ENCODE peak calls at places on chromosomes 2 and 18, in ten cellular contexts. I is SJCRH30; A is neural progenitor cell; X is neuronal stem cell; E is IMR-90; F is CD8-positive, alpha-beta T cell; O is BE2C; S is cardiac muscle cell; Q is tibial artery; U is psoas muscle. H is an unnamed sample.

GRCh38 chr18:70330887-70331286 is 42.0 kb downstream of the SOCS6 start:
- DNase-seq in Q (no peak), X (no peak), E (no peak), O (no peak), A (no peak), S (no peak), F (no peak), I (no peak), U (no peak), H (no peak)

GRCh38 chr18:34494359-34494696 is 215.8 kb upstream of the DTNA start:
- DNase-seq in A (peak; percentile 8), E (no peak), U (peak; percentile 41), X (no peak), O (no peak), F (no peak), Q (peak; percentile 58), S (no peak), I (no peak), H (no peak)

GRCh38 chr2:112634153-112634873 is 11.4 kb upstream of the SLC20A1 start:
- DNase-seq in Q (peak; percentile 55), X (no peak), I (no peak), U (no peak), F (peak; percentile 51), A (no peak), S (no peak), O (no peak), E (no peak), H (peak; percentile 72)

GRCh38 chr2:152466041-152466440 is 131.1 kb downstream of the FMNL2 start:
- DNase-seq in O (no peak), I (no peak), A (no peak), E (peak; percentile 61), X (no peak), F (no peak), U (no peak), S (peak; percentile 64), Q (no peak), H (no peak)

GRCh38 chr18:61531891-61532290 is 198.7 kb downstream of the CDH20 start:
- DNase-seq in U (no peak), I (no peak), Q (no peak), A (no peak), S (no peak), X (no peak), O (no peak), F (no peak), E (no peak), H (no peak)

GRCh38 chr18:12726774-12727550 is 24.1 kb downstream of the PSMG2 start:
- DNase-seq in Q (no peak), S (peak; percentile 82), I (peak; percentile 72), A (peak; percentile 84), F (peak; percentile 46), U (no peak), O (peak; percentile 54), X (peak; percentile 76), E (peak; percentile 74), H (no peak)

GRCh38 chr2:74414913-74415761 is 6.3 kb downstream of the C2orf81 start:
- DNase-seq in E (no peak), F (no peak), X (no peak), O (no peak), I (no peak), A (no peak), U (peak; percentile 78), Q (peak; percentile 77), S (peak; percentile 64), H (no peak)

GRCh38 chr2:49224426-49225010 is 70.2 kb upstream of the FSHR start:
- DNase-seq in Q (no peak), I (no peak), O (peak; percentile 71), U (no peak), X (no peak), F (no peak), E (no peak), S (peak; percentile 34), A (no peak), H (no peak)

GRCh38 chr18:49849331-49850217 is 36.2 kb upstream of the ACAA2 start:
- DNase-seq in A (peak; percentile 53), F (no peak), E (peak; percentile 92), X (peak; percentile 17), S (peak; percentile 85), U (no peak), Q (no peak), O (peak; percentile 40), I (peak; percentile 95), H (no peak)

GRCh38 chr2:113283704-113284284 is 5.1 kb upstream of the PAX8 start:
- DNase-seq in S (peak; percentile 81), U (no peak), E (peak; percentile 92), F (no peak), O (no peak), X (no peak), I (peak; percentile 90), Q (peak; percentile 90), A (no peak), H (no peak)

DNA sequence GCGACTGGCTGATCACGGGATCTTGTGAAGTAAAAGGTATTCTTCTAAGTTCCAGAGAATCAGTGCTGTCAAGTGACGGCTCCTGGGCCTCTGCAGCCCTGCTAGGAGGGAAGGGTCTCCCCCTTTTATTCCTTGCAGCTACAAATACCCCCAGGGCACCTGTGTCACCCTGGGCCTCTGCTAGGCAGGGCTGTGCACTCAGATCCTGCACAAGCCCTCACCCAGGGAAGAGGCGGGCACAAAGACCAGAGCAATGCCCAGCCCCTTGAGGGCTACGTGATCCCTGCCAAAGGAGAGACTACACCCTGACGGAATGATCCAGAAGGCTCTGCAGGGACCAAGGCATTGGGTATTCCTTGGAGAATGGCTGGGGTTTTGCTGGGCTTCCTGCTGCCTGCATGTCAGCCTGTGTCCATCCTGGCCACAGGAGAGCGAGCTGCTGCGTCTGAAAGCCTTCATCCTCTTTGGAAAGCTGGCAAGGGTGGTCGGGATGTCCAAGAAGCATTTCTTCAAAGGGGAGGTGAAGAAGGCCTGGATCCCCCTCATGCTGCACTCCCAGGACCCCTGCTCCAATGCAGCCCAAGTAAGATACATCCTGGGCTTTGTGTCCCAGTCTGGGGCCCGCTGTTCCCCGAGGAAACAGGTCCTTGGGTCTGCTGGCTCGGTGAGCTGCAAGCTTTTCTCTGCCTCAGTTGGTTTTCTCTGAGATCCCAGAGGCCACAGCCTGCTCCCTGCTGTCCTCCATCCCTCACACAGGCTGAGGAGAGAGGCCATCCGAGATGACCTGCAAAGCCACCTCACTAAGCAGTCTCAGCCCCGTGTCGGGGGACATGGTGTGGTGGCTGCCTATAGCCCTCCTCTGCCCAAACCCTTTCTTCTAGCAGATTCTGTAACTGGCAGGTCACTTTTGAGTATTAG is 24.9 kb downstream of the HJURP start:
- DNase-seq in O (no peak), A (no peak), I (no peak), X (no peak), Q (peak; percentile 28), S (no peak), U (no peak), E (no peak), F (no peak), H (no peak)
- H3K27me3 ChIP-seq in O (no peaks in the 10 kb centered on the region), A (no peaks in the 10 kb centered on the region), I (no peaks in the 10 kb centered on the region), X (no peaks in the 10 kb centered on the region), Q (peaks cover 3% of the 10 kb centered on the region), S (no peaks in the 10 kb centered on the region), U (no peaks in the 10 kb centered on the region), E (peaks cover under 1% of the 10 kb centered on the region), F (no peaks in the 10 kb centered on the region), H (no peaks in the 10 kb centered on the region)

DNA sequence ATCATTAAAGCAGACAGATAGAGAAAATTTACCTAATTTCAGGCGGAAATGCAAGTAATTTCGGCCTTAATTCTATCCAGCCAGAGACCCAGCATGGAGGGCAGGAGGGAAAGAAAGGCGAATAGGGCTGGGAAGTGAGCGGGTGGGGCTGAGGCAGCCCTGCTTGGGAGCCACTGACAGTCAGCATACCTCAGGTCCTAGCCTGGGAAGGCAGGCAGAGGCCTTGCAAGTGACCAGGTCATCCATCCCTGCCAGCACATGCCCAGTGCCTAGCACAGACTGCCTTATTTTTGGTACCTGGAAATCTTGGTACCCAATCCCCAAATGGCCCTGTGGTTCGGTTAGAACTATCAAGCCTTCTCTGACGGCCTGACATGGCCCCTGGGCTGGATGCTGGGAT is 1.5 kb downstream of the GDF7 start:
- DNase-seq in Q (no peak), F (no peak), X (no peak), E (no peak), O (no peak), A (no peak), S (no peak), U (no peak), I (no peak), H (no peak)
- H3K27me3 ChIP-seq in Q (peaks cover 3% of the 10 kb centered on the region), F (peaks cover 57% of the 10 kb centered on the region), X (peaks cover 65% of the 10 kb centered on the region), E (peaks cover 91% of the 10 kb centered on the region), O (peaks cover 75% of the 10 kb centered on the region), A (peaks cover 100% of the 10 kb centered on the region), S (peaks cover 99% of the 10 kb centered on the region), U (peaks cover 94% of the 10 kb centered on the region), I (no peaks in the 10 kb centered on the region), H (peaks cover 81% of the 10 kb centered on the region)

GRCh38 chr2:17879137-17879912 is 858 bp downstream of the KCNS3 start:
- DNase-seq in E (peak; percentile 33), Q (peak; percentile 77), X (peak; percentile 80), F (no peak), O (peak; percentile 48), U (peak; percentile 89), A (peak; percentile 93), I (peak; percentile 98), S (peak; percentile 38), H (no peak)
- H3K27me3 ChIP-seq in E (peaks cover 32% of the 10 kb centered on the region), Q (no peaks in the 10 kb centered on the region), X (peaks cover 4% of the 10 kb centered on the region), F (peaks cover 10% of the 10 kb centered on the region), O (peaks cover 65% of the 10 kb centered on the region), U (no peaks in the 10 kb centered on the region), A (peaks cover 60% of the 10 kb centered on the region), I (no peaks in the 10 kb centered on the region), S (peaks cover 57% of the 10 kb centered on the region), H (no peaks in the 10 kb centered on the region)

GRCh38 chr18:62990653-62991052 is 275.3 kb downstream of the PHLPP1 start:
- DNase-seq in F (no peak), O (no peak), S (no peak), X (no peak), U (no peak), I (no peak), E (no peak), A (no peak), Q (no peak), H (no peak)
- H3K27me3 ChIP-seq in F (no peaks in the 10 kb centered on the region), O (no peaks in the 10 kb centered on the region), S (no peaks in the 10 kb centered on the region), X (no peaks in the 10 kb centered on the region), U (peaks cover 5% of the 10 kb centered on the region), I (no peaks in the 10 kb centered on the region), E (peaks cover 25% of the 10 kb centered on the region), A (no peaks in the 10 kb centered on the region), Q (peaks cover 18% of the 10 kb centered on the region), H (no peaks in the 10 kb centered on the region)

GRCh38 chr2:67684991-67685390 is 287.9 kb downstream of the ETAA1 start:
- DNase-seq in Q (no peak), S (no peak), E (no peak), U (no peak), X (no peak), F (no peak), I (no peak), A (no peak), O (no peak), H (no peak)
- H3K27me3 ChIP-seq in Q (no peaks in the 10 kb centered on the region), S (no peaks in the 10 kb centered on the region), E (no peaks in the 10 kb centered on the region), U (no peaks in the 10 kb centered on the region), X (no peaks in the 10 kb centered on the region), F (no peaks in the 10 kb centered on the region), I (peaks cover 4% of the 10 kb centered on the region), A (no peaks in the 10 kb centered on the region), O (no peaks in the 10 kb centered on the region), H (no peaks in the 10 kb centered on the region)